ENCODE peak calls at places on chromosomes 12 and 14, in four cellular contexts. One of them, this sample, is unnamed.

GRCh38 chr12:94145231-94145979 is 3.0 kb upstream of the PLXNC1 start:
- DNase-seq in NCI-H1105 treated with DMSO at 0.1 percent for 48 hours: peak; percentile 27
- DNase-seq in EL: peak; percentile 64
- DNase-seq in mucosa of descending colon: no peak
- DNase-seq in this sample: no peak

GRCh38 chr12:93323625-93324165 is 54.0 kb upstream of the NUDT4 start:
- DNase-seq in NCI-H1105 treated with DMSO at 0.1 percent for 48 hours: no peak
- DNase-seq in EL: peak; percentile 45
- DNase-seq in mucosa of descending colon: no peak
- DNase-seq in this sample: no peak

GRCh38 chr14:103068351-103069073 is 11.2 kb upstream of the CDC42BPB start:
- DNase-seq in NCI-H1105 treated with DMSO at 0.1 percent for 48 hours: no peak
- DNase-seq in EL: no peak
- DNase-seq in mucosa of descending colon: no peak
- DNase-seq in this sample: no peak

GRCh38 chr12:113647048-113647447 is 175.4 kb upstream of the LHX5 start:
- DNase-seq in NCI-H1105 treated with DMSO at 0.1 percent for 48 hours: peak; percentile 16
- DNase-seq in EL: no peak
- DNase-seq in mucosa of descending colon: peak; percentile 5
- DNase-seq in this sample: peak; percentile 13

GRCh38 chr14:104349950-104350349 is 211.6 kb downstream of the KIF26A start:
- DNase-seq in NCI-H1105 treated with DMSO at 0.1 percent for 48 hours: no peak
- DNase-seq in EL: no peak
- DNase-seq in mucosa of descending colon: no peak
- DNase-seq in this sample: no peak

GRCh38 chr14:24368562-24369252 is 723 bp downstream of the NFATC4 start:
- DNase-seq in NCI-H1105 treated with DMSO at 0.1 percent for 48 hours: peak; percentile 60
- DNase-seq in EL: peak; percentile 80
- DNase-seq in mucosa of descending colon: peak; percentile 53
- DNase-seq in this sample: peak; percentile 89

GRCh38 chr14:53355581-53356112 is 202.5 kb upstream of the DDHD1 start:
- DNase-seq in NCI-H1105 treated with DMSO at 0.1 percent for 48 hours: no peak
- DNase-seq in EL: peak; percentile 69
- DNase-seq in mucosa of descending colon: no peak
- DNase-seq in this sample: no peak

GRCh38 chr12:124039276-124039675 is 66.3 kb downstream of the ZNF664 start:
- DNase-seq in NCI-H1105 treated with DMSO at 0.1 percent for 48 hours: no peak
- DNase-seq in EL: no peak
- DNase-seq in mucosa of descending colon: no peak
- DNase-seq in this sample: no peak

GRCh38 chr14:54001189-54001878 is 44.7 kb upstream of the BMP4 start:
- DNase-seq in NCI-H1105 treated with DMSO at 0.1 percent for 48 hours: no peak
- DNase-seq in EL: peak; percentile 47
- DNase-seq in mucosa of descending colon: no peak
- DNase-seq in this sample: no peak

GRCh38 chr14:87615822-87616679 is 376.9 kb downstream of the GALC start:
- DNase-seq in NCI-H1105 treated with DMSO at 0.1 percent for 48 hours: peak; percentile 49
- DNase-seq in EL: peak; percentile 24
- DNase-seq in mucosa of descending colon: peak; percentile 24
- DNase-seq in this sample: peak; percentile 82

GRCh38 chr12:52907092-52907810 is 2.4 kb upstream of the KRT8 start:
- DNase-seq in NCI-H1105 treated with DMSO at 0.1 percent for 48 hours: peak; percentile 56
- DNase-seq in EL: peak; percentile 29
- DNase-seq in mucosa of descending colon: peak; percentile 95
- DNase-seq in this sample: peak; percentile 47

GRCh38 chr14:103594265-103594664 is 31.5 kb downstream of the COA8 start:
- DNase-seq in NCI-H1105 treated with DMSO at 0.1 percent for 48 hours: no peak
- DNase-seq in EL: peak; percentile 80
- DNase-seq in mucosa of descending colon: no peak
- DNase-seq in this sample: peak; percentile 92

This sample was measured in NCI-H2171 treated with DMSO at 0.1 percent for 48 hours.